ENCODE peak calls at places on chromosomes 4 and X, in nine cellular contexts. O is colonic mucosa, M is D721Med, K is thoracic aorta, C is spleen, A is AG04450, F is AG09309, Z is neural crest cell, J is stomach. G is an unnamed sample.

GRCh38 chr4:118296739-118297138 is 56.1 kb downstream of the PRSS12 start:
- DNase-seq in O (no peak), M (no peak), K (no peak), C (no peak), A (no peak), F (no peak), Z (no peak), J (no peak), G (no peak)

GRCh38 chr4:99715286-99715685 is 57.7 kb upstream of the C4orf54 start:
- DNase-seq in O (no peak), M (no peak), K (no peak), C (no peak), A (no peak), F (no peak), Z (no peak), J (no peak), G (no peak)

GRCh38 chrX:95145848-95146540 is 1472.0 kb downstream of the FAM133A start:
- DNase-seq in O (no peak), M (no peak), K (no peak), C (no peak), A (no peak), F (no peak), Z (no peak), J (no peak), G (no peak)

GRCh38 chr4:113278324-113278934 is 229.0 kb downstream of the ANK2 start:
- DNase-seq in O (peak; percentile 64), M (peak; percentile 21), K (no peak), C (no peak), A (peak; percentile 61), F (no peak), Z (peak; percentile 78), J (peak; percentile 58), G (peak; percentile 80)

GRCh38 chrX:13902406-13902805 is 85.5 kb upstream of the GPM6B start:
- DNase-seq in O (no peak), M (no peak), K (no peak), C (no peak), A (no peak), F (no peak), Z (no peak), J (no peak), G (no peak)

GRCh38 chrX:151714367-151714766 is 1.5 kb upstream of the FATE1 start:
- DNase-seq in O (no peak), M (no peak), K (no peak), C (no peak), A (no peak), F (no peak), Z (no peak), J (no peak), G (no peak)

GRCh38 chr4:53592686-53593641 is 1.7 kb upstream of the LNX1 start:
- DNase-seq in O (peak; percentile 81), M (no peak), K (no peak), C (no peak), A (no peak), F (no peak), Z (no peak), J (peak; percentile 77), G (no peak)

GRCh38 chr4:163493643-163494359 is 689 bp upstream of the TMA16 start:
- DNase-seq in O (peak; percentile 28), M (no peak), K (no peak), C (peak; percentile 87), A (no peak), F (no peak), Z (no peak), J (peak; percentile 32), G (no peak)

GRCh38 chr4:37662861-37663390 is 23.2 kb downstream of the RELL1 start:
- DNase-seq in O (no peak), M (no peak), K (no peak), C (no peak), A (no peak), F (no peak), Z (peak; percentile 18), J (no peak), G (no peak)

GRCh38 chr4:155667538-155668511 is 1.2 kb downstream of the GUCY1A1 start:
- DNase-seq in O (peak; percentile 18), M (no peak), K (no peak), C (peak; percentile 82), A (no peak), F (no peak), Z (peak; percentile 28), J (no peak), G (peak; percentile 73)

GRCh38 chrX:103453655-103454054 is 65.6 kb downstream of the RAB40A start:
- DNase-seq in O (no peak), M (no peak), K (no peak), C (no peak), A (peak; percentile 80), F (peak; percentile 68), Z (no peak), J (no peak), G (no peak)

GRCh38 chr4:81407726-81408125 is 64.0 kb downstream of the RASGEF1B start:
- DNase-seq in O (no peak), M (no peak), K (no peak), C (no peak), A (no peak), F (no peak), Z (no peak), J (no peak), G (no peak)

GRCh38 chr4:8553216-8553615 is 27.0 kb upstream of the GPR78 start:
- DNase-seq in O (no peak), M (no peak), K (no peak), C (peak; percentile 63), A (no peak), F (no peak), Z (no peak), J (no peak), G (no peak)

GRCh38 chr4:181046809-181047208 is 1196.4 kb upstream of the TENM3 start:
- DNase-seq in O (no peak), M (no peak), K (no peak), C (no peak), A (no peak), F (no peak), Z (no peak), J (no peak), G (no peak)
- TF ChIP-seq CTCF in O (no peak), M (no peak), K (no peak), C (no peak), A (no peak), F (no peak), Z (no peak), J (no peak), G (no peak)

GRCh38 chr4:183659919-183660318 is 826 bp downstream of the TRAPPC11 start:
- DNase-seq in O (no peak), M (no peak), K (no peak), C (no peak), A (no peak), F (no peak), Z (no peak), J (no peak), G (no peak)

GRCh38 chr4:183659029-183659870 is at the start of the genes RWDD4 and TRAPPC11:
- DNase-seq in O (peak; percentile 98), M (peak; percentile 82), K (peak; percentile 90), C (peak; percentile 99), A (peak; percentile 97), F (peak; percentile 97), Z (peak; percentile 94), J (peak; percentile 98), G (peak; percentile 98)

GRCh38 chr4:183657564-183657963 is 1.4 kb downstream of the RWDD4 start:
- DNase-seq in O (no peak), M (no peak), K (no peak), C (no peak), A (no peak), F (no peak), Z (no peak), J (no peak), G (no peak)

GRCh38 chr4:183658362-183659028 is 490 bp downstream of the RWDD4 start:
- DNase-seq in O (peak; percentile 33), M (no peak), K (no peak), C (peak; percentile 90), A (no peak), F (no peak), Z (peak; percentile 14), J (no peak), G (peak; percentile 17)
- TF ChIP-seq CTCF in O (no peak), M (no peak), K (no peak), C (no peak), A (no peak), F (no peak), Z (no peak), J (no peak), G (no peak)

DNA sequence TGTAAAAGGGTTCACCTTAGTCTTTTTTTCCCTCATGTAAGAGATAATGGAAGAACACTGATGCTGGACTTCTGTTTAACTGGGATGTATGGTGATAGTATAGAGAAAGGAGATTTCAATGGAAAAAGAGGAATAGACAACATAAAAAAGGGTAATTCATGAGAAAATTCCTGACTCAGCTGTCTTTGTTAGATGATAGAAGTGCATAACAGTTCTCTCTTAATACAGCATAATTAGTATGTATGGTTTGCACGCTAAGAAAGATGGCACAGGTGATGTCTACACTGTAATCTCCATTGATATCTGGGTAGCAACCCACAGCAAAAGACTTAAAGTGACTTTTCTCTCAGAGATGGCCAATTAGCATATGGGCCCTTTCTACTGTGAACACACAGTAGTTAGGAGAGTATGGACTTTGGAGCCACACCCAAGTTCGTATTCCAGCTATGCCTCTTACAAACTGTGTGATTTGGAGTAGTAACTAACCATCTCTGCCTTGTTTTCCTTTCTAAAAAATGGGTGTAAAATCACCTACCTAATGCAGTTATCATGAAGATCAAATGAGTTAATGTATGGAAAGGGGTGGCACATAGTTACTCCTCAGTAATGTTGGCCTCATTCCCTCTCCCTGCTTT is 149.3 kb downstream of the PDE5A start:
- DNase-seq in O (peak; percentile 23), M (no peak), K (no peak), C (no peak), A (no peak), F (no peak), Z (no peak), J (no peak), G (no peak)
- TF ChIP-seq CTCF in O (no peak), M (no peak), K (no peak), C (no peak), A (no peak), F (no peak), Z (no peak), J (no peak), G (no peak)

GRCh38 chr4:98151145-98151929 is 8.1 kb upstream of the STPG2 start:
- DNase-seq in O (no peak), M (no peak), K (no peak), C (no peak), A (no peak), F (no peak), Z (no peak), J (no peak), G (no peak)

GRCh38 chr4:98148856-98149255 is 5.6 kb upstream of the STPG2 start:
- DNase-seq in O (no peak), M (no peak), K (no peak), C (no peak), A (no peak), F (no peak), Z (no peak), J (no peak), G (no peak)

DNA sequence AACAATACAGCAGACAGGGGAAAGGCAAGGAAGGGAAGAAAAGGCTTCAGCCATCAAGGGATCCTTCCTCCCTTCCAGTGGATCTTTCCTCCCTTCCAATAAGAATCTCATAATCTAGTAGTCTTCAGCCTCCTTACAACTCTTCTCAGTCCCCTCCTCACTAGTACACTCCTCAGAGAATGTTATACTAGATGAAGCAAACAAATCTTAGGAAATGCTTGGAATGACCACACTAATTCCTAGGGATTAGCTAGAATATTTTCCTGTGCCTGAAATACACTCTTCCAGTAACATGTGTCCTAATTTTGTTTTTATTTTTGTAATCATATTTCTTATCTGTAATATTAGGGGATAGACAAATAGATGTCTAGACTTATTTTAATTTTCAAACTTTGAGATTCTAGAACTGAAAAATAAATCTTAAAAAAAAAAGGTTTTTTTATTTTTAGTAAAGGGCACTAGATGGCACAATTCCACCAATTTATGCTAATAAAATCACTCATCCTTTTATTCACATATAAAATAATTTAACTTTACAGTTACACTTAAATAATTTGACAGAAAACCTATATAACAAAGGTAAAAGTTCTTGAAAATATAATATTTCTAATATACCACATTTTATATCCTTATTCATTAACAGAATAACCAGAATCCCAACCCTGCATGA is 7.0 kb upstream of the STPG2 start:
- DNase-seq in O (no peak), M (no peak), K (no peak), C (no peak), A (no peak), F (no peak), Z (no peak), J (no peak), G (no peak)
- TF ChIP-seq CTCF in O (no peak), M (peak; percentile 41), K (no peak), C (peak; percentile 8), A (peak; percentile 28), F (peak; percentile 1), Z (peak; percentile 62), J (no peak), G (no peak)